ENCODE peak calls at places on chromosomes 5 and 9, in ten cellular contexts. One of them, this sample, is unnamed.

GRCh38 chr9:4837126-4837767 is 44.5 kb downstream of the RCL1 start:
- DNase-seq in IMR-90: peak; percentile 42
- DNase-seq in AG09309: no peak
- DNase-seq in CD8-positive, alpha-beta T cell: no peak
- DNase-seq in activated CD8-positive, alpha-beta T cell treated with anti-CD3 and anti-CD28 coated beads for 36 hours: no peak
- DNase-seq in H9: no peak
- DNase-seq in psoas muscle: no peak
- DNase-seq in astrocyte of the cerebellum: peak; percentile 93
- DNase-seq in breast epithelium: no peak
- DNase-seq in mammary epithelial cell: no peak
- DNase-seq in this sample: no peak

GRCh38 chr5:159667286-159667685 is 249.0 kb upstream of the ADRA1B start:
- DNase-seq in breast epithelium: no peak
- DNase-seq in psoas muscle: no peak
- DNase-seq in mammary epithelial cell: no peak
- DNase-seq in IMR-90: no peak
- DNase-seq in astrocyte of the cerebellum: no peak
- DNase-seq in AG09309: no peak
- DNase-seq in activated CD8-positive, alpha-beta T cell treated with anti-CD3 and anti-CD28 coated beads for 36 hours: no peak
- DNase-seq in H9: no peak
- DNase-seq in CD8-positive, alpha-beta T cell: no peak
- DNase-seq in this sample: no peak

GRCh38 chr5:111229871-111230812 is 6.0 kb downstream of the CAMK4 start:
- DNase-seq in AG09309: no peak
- DNase-seq in astrocyte of the cerebellum: no peak
- DNase-seq in IMR-90: no peak
- DNase-seq in H9: no peak
- DNase-seq in psoas muscle: no peak
- DNase-seq in activated CD8-positive, alpha-beta T cell treated with anti-CD3 and anti-CD28 coated beads for 36 hours: peak; percentile 47
- DNase-seq in breast epithelium: no peak
- DNase-seq in CD8-positive, alpha-beta T cell: no peak
- DNase-seq in mammary epithelial cell: no peak
- DNase-seq in this sample: no peak

GRCh38 chr5:130868186-130868821 is 296.8 kb downstream of the HINT1 start:
- DNase-seq in IMR-90: no peak
- DNase-seq in CD8-positive, alpha-beta T cell: no peak
- DNase-seq in psoas muscle: no peak
- DNase-seq in AG09309: peak; percentile 44
- DNase-seq in mammary epithelial cell: peak; percentile 11
- DNase-seq in breast epithelium: no peak
- DNase-seq in astrocyte of the cerebellum: peak; percentile 34
- DNase-seq in H9: no peak
- DNase-seq in activated CD8-positive, alpha-beta T cell treated with anti-CD3 and anti-CD28 coated beads for 36 hours: no peak
- DNase-seq in this sample: no peak

GRCh38 chr5:113761594-113761993 is 248.1 kb downstream of the YTHDC2 start:
- DNase-seq in activated CD8-positive, alpha-beta T cell treated with anti-CD3 and anti-CD28 coated beads for 36 hours: no peak
- DNase-seq in AG09309: no peak
- DNase-seq in mammary epithelial cell: no peak
- DNase-seq in IMR-90: no peak
- DNase-seq in psoas muscle: no peak
- DNase-seq in CD8-positive, alpha-beta T cell: no peak
- DNase-seq in breast epithelium: no peak
- DNase-seq in H9: no peak
- DNase-seq in astrocyte of the cerebellum: no peak
- DNase-seq in this sample: no peak

GRCh38 chr5:112338681-112339337 is 80.3 kb downstream of the EPB41L4A start:
- DNase-seq in activated CD8-positive, alpha-beta T cell treated with anti-CD3 and anti-CD28 coated beads for 36 hours: no peak
- DNase-seq in IMR-90: no peak
- DNase-seq in AG09309: no peak
- DNase-seq in H9: no peak
- DNase-seq in CD8-positive, alpha-beta T cell: no peak
- DNase-seq in mammary epithelial cell: peak; percentile 73
- DNase-seq in astrocyte of the cerebellum: peak; percentile 11
- DNase-seq in psoas muscle: no peak
- DNase-seq in breast epithelium: peak; percentile 62
- DNase-seq in this sample: no peak

GRCh38 chr9:20664501-20664900 is 19.6 kb upstream of the FOCAD start:
- DNase-seq in activated CD8-positive, alpha-beta T cell treated with anti-CD3 and anti-CD28 coated beads for 36 hours: no peak
- DNase-seq in psoas muscle: no peak
- DNase-seq in AG09309: no peak
- DNase-seq in mammary epithelial cell: no peak
- DNase-seq in IMR-90: no peak
- DNase-seq in breast epithelium: no peak
- DNase-seq in H9: peak; percentile 54
- DNase-seq in astrocyte of the cerebellum: no peak
- DNase-seq in CD8-positive, alpha-beta T cell: no peak
- DNase-seq in this sample: no peak

GRCh38 chr5:107885601-107886000 is 214.9 kb upstream of the EFNA5 start:
- DNase-seq in psoas muscle: no peak
- DNase-seq in CD8-positive, alpha-beta T cell: no peak
- DNase-seq in AG09309: no peak
- DNase-seq in breast epithelium: no peak
- DNase-seq in mammary epithelial cell: no peak
- DNase-seq in H9: no peak
- DNase-seq in activated CD8-positive, alpha-beta T cell treated with anti-CD3 and anti-CD28 coated beads for 36 hours: no peak
- DNase-seq in astrocyte of the cerebellum: no peak
- DNase-seq in IMR-90: no peak
- DNase-seq in this sample: no peak

GRCh38 chr5:93062548-93062947 is 518.5 kb downstream of the NR2F1-AS1 start:
- DNase-seq in astrocyte of the cerebellum: no peak
- DNase-seq in IMR-90: no peak
- DNase-seq in CD8-positive, alpha-beta T cell: no peak
- DNase-seq in H9: no peak
- DNase-seq in AG09309: no peak
- DNase-seq in mammary epithelial cell: no peak
- DNase-seq in activated CD8-positive, alpha-beta T cell treated with anti-CD3 and anti-CD28 coated beads for 36 hours: no peak
- DNase-seq in breast epithelium: no peak
- DNase-seq in psoas muscle: no peak
- DNase-seq in this sample: no peak

DNA sequence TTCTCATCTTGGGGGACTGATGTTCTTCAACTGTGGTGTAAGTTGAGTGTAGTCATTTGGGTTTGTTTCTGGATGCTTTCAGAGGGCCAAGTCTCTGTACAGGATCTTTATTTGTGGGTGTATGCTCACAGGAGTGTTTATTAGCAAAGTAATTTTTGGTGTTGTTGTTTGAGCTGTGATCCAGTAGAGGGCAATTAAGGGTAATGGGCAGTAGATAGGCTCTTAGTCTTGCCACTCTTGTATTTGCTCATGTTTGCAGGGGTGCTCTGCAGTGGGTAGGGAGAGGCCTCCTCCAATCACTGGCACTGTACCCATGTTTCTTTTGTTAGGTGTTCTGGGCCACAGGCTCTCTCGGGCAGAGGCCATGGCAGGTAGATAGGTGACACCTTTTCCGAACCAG is 45.9 kb upstream of the ITGA2 start:
- DNase-seq in mammary epithelial cell: no peak
- DNase-seq in breast epithelium: no peak
- DNase-seq in AG09309: no peak
- DNase-seq in IMR-90: no peak
- DNase-seq in activated CD8-positive, alpha-beta T cell treated with anti-CD3 and anti-CD28 coated beads for 36 hours: no peak
- DNase-seq in psoas muscle: no peak
- DNase-seq in astrocyte of the cerebellum: no peak
- DNase-seq in CD8-positive, alpha-beta T cell: no peak
- DNase-seq in H9: no peak
- DNase-seq in this sample: no peak
- TF ChIP-seq CTCF in mammary epithelial cell: peak; percentile 33
- TF ChIP-seq CTCF in breast epithelium: no peak
- TF ChIP-seq CTCF in AG09309: peak; percentile 11
- TF ChIP-seq CTCF in IMR-90: peak; percentile 17
- TF ChIP-seq CTCF in activated CD8-positive, alpha-beta T cell treated with anti-CD3 and anti-CD28 coated beads for 36 hours: no peak
- TF ChIP-seq CTCF in psoas muscle: no peak
- TF ChIP-seq CTCF in astrocyte of the cerebellum: no peak
- TF ChIP-seq CTCF in CD8-positive, alpha-beta T cell: no peak
- TF ChIP-seq CTCF in H9: peak; percentile 32
- TF ChIP-seq CTCF in this sample: peak; percentile 15

GRCh38 chr5:76724871-76725270 is 8.9 kb downstream of the F2R start:
- DNase-seq in H9: no peak
- DNase-seq in mammary epithelial cell: peak; percentile 53
- DNase-seq in AG09309: no peak
- DNase-seq in breast epithelium: no peak
- DNase-seq in IMR-90: peak; percentile 88
- DNase-seq in CD8-positive, alpha-beta T cell: no peak
- DNase-seq in astrocyte of the cerebellum: peak; percentile 35
- DNase-seq in activated CD8-positive, alpha-beta T cell treated with anti-CD3 and anti-CD28 coated beads for 36 hours: no peak
- DNase-seq in psoas muscle: no peak
- DNase-seq in this sample: no peak
- TF ChIP-seq CTCF in H9: no peak
- TF ChIP-seq CTCF in mammary epithelial cell: no peak
- TF ChIP-seq CTCF in AG09309: no peak
- TF ChIP-seq CTCF in breast epithelium: no peak
- TF ChIP-seq CTCF in IMR-90: no peak
- TF ChIP-seq CTCF in CD8-positive, alpha-beta T cell: no peak
- TF ChIP-seq CTCF in astrocyte of the cerebellum: no peak
- TF ChIP-seq CTCF in activated CD8-positive, alpha-beta T cell treated with anti-CD3 and anti-CD28 coated beads for 36 hours: no peak
- TF ChIP-seq CTCF in psoas muscle: no peak
- TF ChIP-seq CTCF in this sample: no peak

GRCh38 chr9:89592963-89593775 is 11.6 kb upstream of the GADD45G start:
- DNase-seq in H9: peak; percentile 90
- DNase-seq in IMR-90: peak; percentile 57
- DNase-seq in activated CD8-positive, alpha-beta T cell treated with anti-CD3 and anti-CD28 coated beads for 36 hours: no peak
- DNase-seq in psoas muscle: no peak
- DNase-seq in AG09309: no peak
- DNase-seq in astrocyte of the cerebellum: no peak
- DNase-seq in mammary epithelial cell: peak; percentile 35
- DNase-seq in breast epithelium: no peak
- DNase-seq in CD8-positive, alpha-beta T cell: no peak
- DNase-seq in this sample: no peak
- TF ChIP-seq CTCF in H9: peak; percentile 67
- TF ChIP-seq CTCF in IMR-90: peak; percentile 32
- TF ChIP-seq CTCF in activated CD8-positive, alpha-beta T cell treated with anti-CD3 and anti-CD28 coated beads for 36 hours: no peak
- TF ChIP-seq CTCF in psoas muscle: no peak
- TF ChIP-seq CTCF in AG09309: peak; percentile 25
- TF ChIP-seq CTCF in astrocyte of the cerebellum: no peak
- TF ChIP-seq CTCF in mammary epithelial cell: no peak
- TF ChIP-seq CTCF in breast epithelium: peak; percentile 9
- TF ChIP-seq CTCF in CD8-positive, alpha-beta T cell: no peak
- TF ChIP-seq CTCF in this sample: peak; percentile 41

GRCh38 chr5:73295447-73295846 is 122.5 kb downstream of the TMEM174 start:
- DNase-seq in CD8-positive, alpha-beta T cell: no peak
- DNase-seq in H9: no peak
- DNase-seq in mammary epithelial cell: no peak
- DNase-seq in activated CD8-positive, alpha-beta T cell treated with anti-CD3 and anti-CD28 coated beads for 36 hours: no peak
- DNase-seq in psoas muscle: no peak
- DNase-seq in IMR-90: no peak
- DNase-seq in breast epithelium: no peak
- DNase-seq in astrocyte of the cerebellum: no peak
- DNase-seq in AG09309: no peak
- DNase-seq in this sample: no peak
- TF ChIP-seq CTCF in CD8-positive, alpha-beta T cell: no peak
- TF ChIP-seq CTCF in H9: peak; percentile 43
- TF ChIP-seq CTCF in mammary epithelial cell: no peak
- TF ChIP-seq CTCF in activated CD8-positive, alpha-beta T cell treated with anti-CD3 and anti-CD28 coated beads for 36 hours: no peak
- TF ChIP-seq CTCF in psoas muscle: peak; percentile 24
- TF ChIP-seq CTCF in IMR-90: no peak
- TF ChIP-seq CTCF in breast epithelium: no peak
- TF ChIP-seq CTCF in astrocyte of the cerebellum: peak; percentile 20
- TF ChIP-seq CTCF in AG09309: no peak
- TF ChIP-seq CTCF in this sample: no peak

DNA sequence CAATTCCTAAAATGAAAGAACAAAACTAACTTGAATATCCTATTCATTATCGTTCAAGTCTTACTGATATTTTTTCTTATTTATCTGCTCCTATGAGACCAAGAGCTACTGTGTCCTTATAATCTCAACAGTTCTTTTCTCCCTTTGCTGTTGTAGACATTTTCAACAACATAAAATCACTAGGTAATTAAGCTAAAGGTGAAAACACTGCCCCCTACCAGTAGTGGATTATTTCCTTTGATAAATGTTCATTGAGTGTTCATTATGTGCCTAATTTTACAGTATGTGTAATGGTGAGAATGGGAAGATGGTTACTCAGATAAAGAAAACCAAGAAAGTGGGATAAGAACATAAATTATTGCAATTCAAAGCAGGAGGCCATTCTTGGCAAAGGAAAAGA is 41.4 kb upstream of the PAPPA start:
- DNase-seq in mammary epithelial cell: peak; percentile 25
- DNase-seq in CD8-positive, alpha-beta T cell: no peak
- DNase-seq in AG09309: no peak
- DNase-seq in astrocyte of the cerebellum: no peak
- DNase-seq in activated CD8-positive, alpha-beta T cell treated with anti-CD3 and anti-CD28 coated beads for 36 hours: no peak
- DNase-seq in breast epithelium: no peak
- DNase-seq in psoas muscle: no peak
- DNase-seq in H9: no peak
- DNase-seq in IMR-90: peak; percentile 31
- DNase-seq in this sample: no peak
- TF ChIP-seq CTCF in mammary epithelial cell: peak; percentile 49
- TF ChIP-seq CTCF in CD8-positive, alpha-beta T cell: no peak
- TF ChIP-seq CTCF in AG09309: peak; percentile 39
- TF ChIP-seq CTCF in astrocyte of the cerebellum: no peak
- TF ChIP-seq CTCF in activated CD8-positive, alpha-beta T cell treated with anti-CD3 and anti-CD28 coated beads for 36 hours: no peak
- TF ChIP-seq CTCF in breast epithelium: no peak
- TF ChIP-seq CTCF in psoas muscle: peak; percentile 9
- TF ChIP-seq CTCF in H9: peak; percentile 60
- TF ChIP-seq CTCF in IMR-90: peak; percentile 36
- TF ChIP-seq CTCF in this sample: no peak

GRCh38 chr9:107090218-107090617 is 192.9 kb upstream of the RAD23B start:
- DNase-seq in CD8-positive, alpha-beta T cell: no peak
- DNase-seq in AG09309: no peak
- DNase-seq in activated CD8-positive, alpha-beta T cell treated with anti-CD3 and anti-CD28 coated beads for 36 hours: no peak
- DNase-seq in breast epithelium: no peak
- DNase-seq in psoas muscle: no peak
- DNase-seq in mammary epithelial cell: no peak
- DNase-seq in IMR-90: no peak
- DNase-seq in H9: no peak
- DNase-seq in astrocyte of the cerebellum: no peak
- DNase-seq in this sample: no peak

GRCh38 chr9:107086460-107086859 is 196.6 kb upstream of the RAD23B start:
- DNase-seq in breast epithelium: no peak
- DNase-seq in psoas muscle: no peak
- DNase-seq in AG09309: no peak
- DNase-seq in IMR-90: no peak
- DNase-seq in activated CD8-positive, alpha-beta T cell treated with anti-CD3 and anti-CD28 coated beads for 36 hours: no peak
- DNase-seq in astrocyte of the cerebellum: no peak
- DNase-seq in mammary epithelial cell: no peak
- DNase-seq in CD8-positive, alpha-beta T cell: no peak
- DNase-seq in H9: no peak
- DNase-seq in this sample: no peak

GRCh38 chr9:107087256-107087655 is 195.8 kb upstream of the RAD23B start:
- DNase-seq in breast epithelium: no peak
- DNase-seq in IMR-90: no peak
- DNase-seq in H9: no peak
- DNase-seq in astrocyte of the cerebellum: no peak
- DNase-seq in psoas muscle: no peak
- DNase-seq in activated CD8-positive, alpha-beta T cell treated with anti-CD3 and anti-CD28 coated beads for 36 hours: no peak
- DNase-seq in CD8-positive, alpha-beta T cell: no peak
- DNase-seq in AG09309: no peak
- DNase-seq in mammary epithelial cell: no peak
- DNase-seq in this sample: no peak
- TF ChIP-seq CTCF in breast epithelium: no peak
- TF ChIP-seq CTCF in IMR-90: no peak
- TF ChIP-seq CTCF in H9: peak; percentile 16
- TF ChIP-seq CTCF in astrocyte of the cerebellum: no peak
- TF ChIP-seq CTCF in psoas muscle: peak; percentile 33
- TF ChIP-seq CTCF in activated CD8-positive, alpha-beta T cell treated with anti-CD3 and anti-CD28 coated beads for 36 hours: no peak
- TF ChIP-seq CTCF in CD8-positive, alpha-beta T cell: no peak
- TF ChIP-seq CTCF in AG09309: no peak
- TF ChIP-seq CTCF in mammary epithelial cell: no peak
- TF ChIP-seq CTCF in this sample: no peak

GRCh38 chr9:34809504-34810186 is 99.7 kb upstream of the CCL21 start:
- DNase-seq in CD8-positive, alpha-beta T cell: no peak
- DNase-seq in H9: peak; percentile 84
- DNase-seq in mammary epithelial cell: peak; percentile 9
- DNase-seq in IMR-90: peak; percentile 0
- DNase-seq in breast epithelium: no peak
- DNase-seq in psoas muscle: no peak
- DNase-seq in AG09309: no peak
- DNase-seq in astrocyte of the cerebellum: no peak
- DNase-seq in activated CD8-positive, alpha-beta T cell treated with anti-CD3 and anti-CD28 coated beads for 36 hours: peak; percentile 2
- DNase-seq in this sample: no peak
- TF ChIP-seq CTCF in CD8-positive, alpha-beta T cell: no peak
- TF ChIP-seq CTCF in H9: peak; percentile 74
- TF ChIP-seq CTCF in mammary epithelial cell: peak; percentile 35
- TF ChIP-seq CTCF in IMR-90: no peak
- TF ChIP-seq CTCF in breast epithelium: peak; percentile 16
- TF ChIP-seq CTCF in psoas muscle: peak; percentile 34
- TF ChIP-seq CTCF in AG09309: no peak
- TF ChIP-seq CTCF in astrocyte of the cerebellum: peak; percentile 38
- TF ChIP-seq CTCF in activated CD8-positive, alpha-beta T cell treated with anti-CD3 and anti-CD28 coated beads for 36 hours: no peak
- TF ChIP-seq CTCF in this sample: peak; percentile 35